ENCODE peak calls at places on chromosomes 4 and X, in four cellular contexts. J is right cardiac atrium, Z is ovary, O is heart left ventricle. R is an unnamed sample.

GRCh38 chr4:173171098-173171497 is 2.5 kb downstream of the GALNT7 start:
- DNase-seq in J (no peak), Z (no peak), O (no peak), R (no peak)

GRCh38 chr4:73067971-73068394 is 1.5 kb downstream of the COX18 start:
- DNase-seq in J (no peak), Z (no peak), O (no peak), R (no peak)

GRCh38 chr4:185566425-185566824 is 31.1 kb upstream of the PDLIM3 start:
- DNase-seq in J (no peak), Z (peak; percentile 42), O (peak; percentile 45), R (no peak)

GRCh38 chrX:148811236-148811635 is 310.8 kb downstream of the AFF2 start:
- DNase-seq in J (no peak), Z (no peak), O (no peak), R (no peak)

GRCh38 chr4:25619601-25620000 is 36.0 kb upstream of the SLC34A2 start:
- DNase-seq in J (no peak), Z (no peak), O (no peak), R (no peak)

GRCh38 chr4:10015140-10015753 is 6.0 kb downstream of the SLC2A9 start:
- DNase-seq in J (peak; percentile 66), Z (peak; percentile 56), O (no peak), R (no peak)

GRCh38 chr4:128384091-128384520 is 96.5 kb upstream of the PGRMC2 start:
- DNase-seq in J (no peak), Z (no peak), O (no peak), R (no peak)

GRCh38 chr4:26522478-26522877 is 32.2 kb upstream of the CCKAR start:
- DNase-seq in J (no peak), Z (no peak), O (no peak), R (peak; percentile 3)

GRCh38 chrX:154123241-154124219 is 20.5 kb upstream of the OPN1LW start:
- DNase-seq in J (no peak), Z (no peak), O (peak; percentile 31), R (no peak)

GRCh38 chr4:1777822-1778641 is 15.1 kb upstream of the FGFR3 start:
- DNase-seq in J (peak; percentile 61), Z (no peak), O (no peak), R (no peak)

GRCh38 chrX:107716045-107716684 is 59.4 kb downstream of the TSC22D3 start:
- DNase-seq in J (peak; percentile 66), Z (no peak), O (no peak), R (no peak)

GRCh38 chr4:23775694-23776093 is 114.2 kb downstream of the PPARGC1A start:
- DNase-seq in J (no peak), Z (no peak), O (no peak), R (no peak)

GRCh38 chrX:120736989-120737388 is 107.1 kb upstream of the C1GALT1C1 start:
- DNase-seq in J (no peak), Z (no peak), O (no peak), R (no peak)

GRCh38 chr4:5052726-5053425 is 1.6 kb downstream of the STK32B start:
- DNase-seq in J (no peak), Z (no peak), O (no peak), R (no peak)

GRCh38 chrX:21131786-21132185 is 242.4 kb upstream of the CNKSR2 start:
- DNase-seq in J (no peak), Z (no peak), O (no peak), R (no peak)

GRCh38 chrX:41180194-41180902 is 95.1 kb downstream of the USP9X start:
- DNase-seq in J (no peak), Z (peak; percentile 56), O (no peak), R (peak; percentile 10)

GRCh38 chr4:10640535-10641159 is 43.9 kb downstream of the CLNK start:
- DNase-seq in J (no peak), Z (no peak), O (peak; percentile 28), R (no peak)

GRCh38 chrX:18146954-18147353 is 73.7 kb downstream of the BEND2 start:
- DNase-seq in J (no peak), Z (no peak), O (no peak), R (no peak)

GRCh38 chr4:113725963-113726362 is 35.6 kb downstream of the CAMK2D start:
- DNase-seq in J (no peak), Z (no peak), O (no peak), R (no peak)

GRCh38 chrX:124212622-124213021 is 119.8 kb upstream of the TEX13D start:
- DNase-seq in J (no peak), Z (no peak), O (no peak), R (no peak)

GRCh38 chrX:154987940-154988339 is 34.6 kb downstream of the F8 start:
- DNase-seq in J (no peak), Z (no peak), O (no peak), R (no peak)

GRCh38 chrX:104112326-104112951 is at the start of gene ZCCHC18:
- DNase-seq in J (peak; percentile 84), Z (peak; percentile 70), O (peak; percentile 58), R (no peak)

GRCh38 chr4:7331682-7332000 is 103.1 kb downstream of the PSAPL1 start:
- DNase-seq in J (no peak), Z (no peak), O (no peak), R (no peak)

GRCh38 chrX:34764842-34765241 is 107.8 kb upstream of the TMEM47 start:
- DNase-seq in J (no peak), Z (no peak), O (no peak), R (no peak)

GRCh38 chr4:113106076-113106475 is 56.6 kb downstream of the ANK2 start:
- DNase-seq in J (no peak), Z (no peak), O (no peak), R (peak; percentile 4)

GRCh38 chr4:76459291-76459723 is 24.3 kb downstream of the SHROOM3 start:
- DNase-seq in J (no peak), Z (no peak), O (no peak), R (no peak)

GRCh38 chr4:155972098-155972497 is 18.4 kb upstream of the CTSO start:
- DNase-seq in J (no peak), Z (no peak), O (no peak), R (no peak)

GRCh38 chrX:149497626-149498025 is 7.5 kb downstream of the IDS start:
- DNase-seq in J (no peak), Z (no peak), O (no peak), R (no peak)

GRCh38 chr4:125666635-125667034 is 351.9 kb downstream of the FAT4 start:
- DNase-seq in J (no peak), Z (no peak), O (no peak), R (no peak)

GRCh38 chr4:112170451-112170993 is 25.3 kb downstream of the FAM241A start:
- DNase-seq in J (no peak), Z (no peak), O (no peak), R (peak; percentile 36)

GRCh38 chrX:15245896-15246295 is 24.0 kb downstream of the ASB9 start:
- DNase-seq in J (no peak), Z (no peak), O (no peak), R (no peak)

GRCh38 chr4:44632733-44633132 is 18.7 kb downstream of the YIPF7 start:
- DNase-seq in J (no peak), Z (no peak), O (no peak), R (no peak)

GRCh38 chrX:151323054-151323453 is 74.0 kb upstream of the VMA21 start:
- DNase-seq in J (no peak), Z (no peak), O (no peak), R (no peak)

GRCh38 chrX:144730486-144730885 is 516.8 kb upstream of the SPANXN1 start:
- DNase-seq in J (no peak), Z (no peak), O (no peak), R (no peak)

GRCh38 chrX:144738246-144738645 is 509.1 kb upstream of the SPANXN1 start:
- DNase-seq in J (no peak), Z (no peak), O (no peak), R (no peak)

DNA sequence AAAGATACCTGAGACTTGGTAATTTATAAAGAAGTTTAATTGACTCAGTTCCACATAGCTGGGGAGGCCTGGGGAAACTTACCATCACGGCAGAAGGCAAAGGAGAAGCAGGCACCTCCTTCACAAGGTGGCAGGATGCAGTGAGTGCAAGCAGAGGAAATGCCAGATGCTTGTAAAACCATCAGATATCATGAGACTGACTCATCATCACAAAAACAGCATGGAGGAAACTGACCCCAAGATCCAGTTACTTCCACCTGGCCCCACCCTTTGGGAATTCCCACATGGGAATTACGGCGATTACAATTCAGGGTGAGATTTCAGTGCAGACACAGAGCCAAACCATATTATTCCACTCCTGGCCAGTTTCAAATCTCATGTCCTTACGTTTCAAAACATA is 514.7 kb upstream of the SPANXN1 start:
- DNase-seq in J (no peak), Z (no peak), O (no peak), R (no peak)
- H3K9me3 ChIP-seq in J (no peaks in the 10 kb centered on the region), Z (no peaks in the 10 kb centered on the region), O (no peaks in the 10 kb centered on the region), R (no peaks in the 10 kb centered on the region)

GRCh38 chrX:108736509-108737479 is at the start of gene IRS4:
- DNase-seq in J (peak; percentile 50), Z (peak; percentile 74), O (no peak), R (no peak)
- H3K27ac ChIP-seq in J (no peak within 1 kb of the TSS), Z (peak within 1 kb of the TSS; percentile 82), O (no peak within 1 kb of the TSS), R (no peak within 1 kb of the TSS)

DNA sequence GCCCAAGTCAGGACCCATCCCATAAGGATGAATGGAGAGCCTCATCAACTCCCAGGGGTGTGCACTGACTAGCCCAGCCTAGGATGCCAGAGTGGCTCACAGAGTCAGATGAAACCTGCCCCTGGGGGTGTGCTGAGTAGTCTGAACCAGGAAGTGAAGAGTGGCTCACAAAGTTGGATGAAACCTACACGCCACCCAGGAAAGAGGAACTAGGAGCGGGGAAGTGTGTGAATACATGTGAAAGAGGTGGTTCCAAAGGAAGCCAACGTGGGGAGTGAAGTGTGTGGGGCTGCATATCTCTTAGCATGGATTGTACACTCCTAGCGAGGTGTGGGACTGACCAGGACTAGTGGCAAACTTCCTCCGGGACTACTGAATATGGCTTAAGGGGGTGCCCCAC is 902.1 kb upstream of the NDST4 start:
- DNase-seq in J (no peak), Z (no peak), O (no peak), R (no peak)
- H3K9me3 ChIP-seq in J (peaks cover 8% of the 10 kb centered on the region), Z (peaks cover 4% of the 10 kb centered on the region), O (no peaks in the 10 kb centered on the region), R (peaks cover 45% of the 10 kb centered on the region)

GRCh38 chr4:140308366-140309123 is 64.9 kb upstream of the SCOC start:
- DNase-seq in J (peak; percentile 74), Z (peak; percentile 47), O (peak; percentile 75), R (peak; percentile 94)
- H3K27ac ChIP-seq in J (peak overlapping the region; percentile 97), Z (no peak overlapping the region), O (peak overlapping the region; percentile 89), R (peak overlapping the region; percentile 98)

GRCh38 chrX:81857192-81857591 is 655.3 kb downstream of the SH3BGRL start:
- DNase-seq in J (no peak), Z (no peak), O (no peak), R (no peak)
- H3K9me3 ChIP-seq in J (no peaks in the 10 kb centered on the region), Z (peaks cover 4% of the 10 kb centered on the region), O (no peaks in the 10 kb centered on the region), R (peaks cover 4% of the 10 kb centered on the region)